ENCODE peak calls at places on chromosomes 12 and 14, in six cellular contexts. O is GM23248; K is activated CD4-positive, alpha-beta T cell treated with anti-CD3 and anti-CD28 coated beads, Interleukin-2, amount 50 U/mL, for 1 hour; T is mucosa of descending colon; H is KG1; G is endothelial cell. F is an unnamed sample.

GRCh38 chr14:34340226-34340625 is 121.8 kb downstream of the SPTSSA start:
- DNase-seq in O (no peak), K (no peak), T (no peak), H (no peak), G (no peak), F (no peak)

GRCh38 chr14:58501214-58501816 is 73.8 kb downstream of the KIAA0586 start:
- DNase-seq in O (peak), K (no peak), T (peak), H (peak), G (peak), F (peak)

GRCh38 chr12:93502802-93503623 is 35.7 kb downstream of the MRPL42 start:
- DNase-seq in O (peak), K (peak), T (peak), H (peak), G (peak), F (no peak)

GRCh38 chr14:50542941-50543418 is 10.6 kb upstream of the MAP4K5 start:
- DNase-seq in O (peak), K (peak), T (peak), H (peak), G (peak), F (peak)

GRCh38 chr14:61330511-61330910 is 9.1 kb downstream of the PRKCH start:
- DNase-seq in O (no peak), K (no peak), T (no peak), H (no peak), G (no peak), F (no peak)

GRCh38 chr12:108360487-108360886 is 21.4 kb upstream of the CMKLR1 start:
- DNase-seq in O (peak), K (no peak), T (no peak), H (no peak), G (no peak), F (no peak)

GRCh38 chr12:50659690-50660424 is 104.0 kb upstream of the ATF1 start:
- DNase-seq in O (no peak), K (no peak), T (peak), H (no peak), G (no peak), F (no peak)

GRCh38 chr12:1011091-1011490 is 20.1 kb downstream of the ERC1 start:
- DNase-seq in O (no peak), K (no peak), T (no peak), H (no peak), G (no peak), F (no peak)

GRCh38 chr14:80003138-80003537 is 208.2 kb downstream of the DIO2 start:
- DNase-seq in O (no peak), K (no peak), T (no peak), H (no peak), G (no peak), F (no peak)

GRCh38 chr12:23004473-23005020 is 379.6 kb downstream of the ETNK1 start:
- DNase-seq in O (no peak), K (no peak), T (no peak), H (no peak), G (no peak), F (no peak)

GRCh38 chr14:60634153-60634552 is 15.1 kb downstream of the SIX1 start:
- DNase-seq in O (no peak), K (no peak), T (no peak), H (no peak), G (no peak), F (no peak)

GRCh38 chr12:1083888-1084262 is 92.9 kb downstream of the ERC1 start:
- DNase-seq in O (peak), K (no peak), T (peak), H (no peak), G (no peak), F (no peak)

GRCh38 chr12:52608826-52609630 is 7.8 kb upstream of the KRT72 start:
- DNase-seq in O (no peak), K (no peak), T (no peak), H (no peak), G (no peak), F (no peak)

GRCh38 chr12:49482095-49483051 is 56.5 kb upstream of the KCNH3 start:
- DNase-seq in O (peak), K (no peak), T (no peak), H (no peak), G (no peak), F (no peak)

GRCh38 chr12:52879394-52880351 is 25.2 kb downstream of the KRT8 start:
- DNase-seq in O (peak), K (peak), T (peak), H (no peak), G (peak), F (peak)

GRCh38 chr12:91926810-91927209 is 218.8 kb downstream of the BTG1 start:
- DNase-seq in O (peak), K (no peak), T (no peak), H (no peak), G (no peak), F (no peak)

GRCh38 chr14:88233915-88234314 is 89.2 kb downstream of the KCNK10 start:
- DNase-seq in O (peak), K (no peak), T (peak), H (no peak), G (peak), F (no peak)

F was measured in GDM1.